ENCODE peak calls at places on chromosome 4, in nine cellular contexts. Z, K, X, A, D, E, L, P and V are unnamed samples.

GRCh38 chr4:155578726-155579385 is 87.8 kb upstream of the GUCY1A1 start:
- DNase-seq in Z (no peak), K (no peak), X (no peak), A (peak), D (peak), E (no peak), L (peak), P (no peak), V (no peak)

GRCh38 chr4:110515676-110516075 is 39.7 kb downstream of the ENPEP start:
- DNase-seq in Z (no peak), K (no peak), X (peak), A (peak), D (no peak), E (no peak), L (no peak), P (no peak), V (no peak)

GRCh38 chr4:38894340-38894982 is 26.9 kb downstream of the FAM114A1 start:
- DNase-seq in Z (no peak), K (no peak), X (no peak), A (no peak), D (no peak), E (no peak), L (no peak), P (no peak), V (no peak)

GRCh38 chr4:41853973-41854372 is 81.3 kb upstream of the TMEM33 start:
- DNase-seq in Z (no peak), K (no peak), X (peak), A (no peak), D (no peak), E (no peak), L (no peak), P (no peak), V (no peak)

GRCh38 chr4:72613959-72614358 is 44.9 kb upstream of the ADAMTS3 start:
- DNase-seq in Z (no peak), K (no peak), X (no peak), A (no peak), D (no peak), E (no peak), L (no peak), P (no peak), V (no peak)

GRCh38 chr4:113358784-113359183 is 309.3 kb downstream of the ANK2 start:
- DNase-seq in Z (no peak), K (no peak), X (no peak), A (no peak), D (no peak), E (no peak), L (no peak), P (no peak), V (no peak)

GRCh38 chr4:113256946-113257345 is 207.5 kb downstream of the ANK2 start:
- DNase-seq in Z (no peak), K (no peak), X (no peak), A (no peak), D (peak), E (no peak), L (peak), P (no peak), V (no peak)

GRCh38 chr4:173176010-173176409 is 7.4 kb downstream of the GALNT7 start:
- DNase-seq in Z (no peak), K (no peak), X (no peak), A (no peak), D (no peak), E (no peak), L (no peak), P (no peak), V (no peak)

GRCh38 chr4:158624889-158625478 is 46.7 kb downstream of the C4orf46 start:
- DNase-seq in Z (no peak), K (no peak), X (peak), A (peak), D (peak), E (no peak), L (peak), P (peak), V (no peak)

GRCh38 chr4:92304636-92305035 is 870 bp downstream of the GRID2 start:
- DNase-seq in Z (no peak), K (no peak), X (no peak), A (peak), D (no peak), E (no peak), L (no peak), P (no peak), V (no peak)

GRCh38 chr4:128633067-128633466 is 176.4 kb upstream of the JADE1 start:
- DNase-seq in Z (no peak), K (no peak), X (no peak), A (no peak), D (no peak), E (no peak), L (no peak), P (no peak), V (no peak)

GRCh38 chr4:38805530-38806145 is 1.0 kb upstream of the TLR1 start:
- DNase-seq in Z (no peak), K (no peak), X (no peak), A (no peak), D (no peak), E (no peak), L (peak), P (no peak), V (peak)

GRCh38 chr4:52588771-52589591 is 70.1 kb downstream of the USP46 start:
- DNase-seq in Z (no peak), K (peak), X (no peak), A (peak), D (peak), E (no peak), L (peak), P (no peak), V (no peak)

GRCh38 chr4:181646864-181647263 is 596.3 kb upstream of the TENM3 start:
- DNase-seq in Z (no peak), K (no peak), X (no peak), A (no peak), D (no peak), E (no peak), L (peak), P (no peak), V (no peak)